ENCODE peak calls at places on chromosomes 2 and 18, in five cellular contexts. G is heart left ventricle; D is effector memory CD4-positive, alpha-beta T cell; T is testis; Y is colonic mucosa. F is an unnamed sample.

GRCh38 chr2:90207454-90208058 is 1516.1 kb downstream of the RPIA start:
- DNase-seq in G (no peak), T (no peak), D (no peak), Y (no peak), F (no peak)

GRCh38 chr2:119681868-119682220 is 2.8 kb downstream of the TMEM177 start:
- DNase-seq in T (no peak), D (no peak), Y (no peak), G (no peak), F (no peak)

GRCh38 chr2:5720426-5720825 is 28.2 kb downstream of the SOX11 start:
- DNase-seq in T (no peak), Y (no peak), G (no peak), D (no peak), F (peak; percentile 21)

GRCh38 chr2:219570194-219570923 is 980 bp downstream of the OBSL1 start:
- DNase-seq in Y (no peak), T (peak; percentile 43), D (no peak), G (no peak), F (no peak)

GRCh38 chr2:232924433-232924832 is 54.4 kb downstream of the SNORC start:
- DNase-seq in G (no peak), T (no peak), D (no peak), Y (no peak), F (no peak)

GRCh38 chr2:164655750-164656149 is 34.5 kb upstream of the GRB14 start:
- DNase-seq in D (no peak), G (no peak), T (no peak), Y (no peak), F (no peak)

GRCh38 chr2:205212357-205212756 is 469.9 kb upstream of the NRP2 start:
- DNase-seq in D (no peak), G (no peak), Y (no peak), T (no peak), F (no peak)

GRCh38 chr2:240144649-240145261 is 4.3 kb upstream of the OTOS start:
- DNase-seq in Y (no peak), T (no peak), D (no peak), G (peak; percentile 7), F (no peak)

GRCh38 chr2:209525834-209526281 is 102.0 kb downstream of the MAP2 start:
- DNase-seq in Y (no peak), G (no peak), D (no peak), T (no peak), F (no peak)

GRCh38 chr2:127857494-127857818 is 499 bp downstream of the POLR2D start:
- DNase-seq in G (no peak), T (peak; percentile 40), D (no peak), Y (peak; percentile 34), F (no peak)

GRCh38 chr2:121686218-121686617 is 37.0 kb upstream of the CLASP1 start:
- DNase-seq in D (no peak), Y (no peak), T (no peak), G (no peak), F (no peak)
- H3K4me1 ChIP-seq in D (no peaks in the 10 kb centered on the region), Y (no peaks in the 10 kb centered on the region), T (peaks cover 7% of the 10 kb centered on the region), G (peaks cover 9% of the 10 kb centered on the region), F (peaks cover 9% of the 10 kb centered on the region)

GRCh38 chr18:75220786-75221355 is 10.3 kb downstream of the TSHZ1 start:
- DNase-seq in D (no peak), Y (no peak), T (no peak), G (no peak), F (no peak)
- H3K4me3 ChIP-seq in D (no peak overlapping the region), Y (no peak overlapping the region), T (no peak overlapping the region), G (no peak overlapping the region), F (peak overlapping the region; percentile 2)

GRCh38 chr2:241810304-241811208 is 1.6 kb downstream of the NEU4 start:
- DNase-seq in D (no peak), T (no peak), G (peak; percentile 81), Y (peak; percentile 20), F (no peak)

GRCh38 chr2:241812730-241813079 is 3.7 kb downstream of the NEU4 start:
- DNase-seq in D (no peak), G (no peak), T (no peak), Y (no peak), F (no peak)

GRCh38 chr2:241811209-241811951 is 2.4 kb downstream of the NEU4 start:
- DNase-seq in D (no peak), G (peak; percentile 83), Y (peak; percentile 18), T (peak; percentile 54), F (no peak)

GRCh38 chr2:241813080-241813805 is 4.2 kb downstream of the NEU4 start:
- DNase-seq in Y (no peak), D (no peak), G (no peak), T (no peak), F (no peak)

DNA sequence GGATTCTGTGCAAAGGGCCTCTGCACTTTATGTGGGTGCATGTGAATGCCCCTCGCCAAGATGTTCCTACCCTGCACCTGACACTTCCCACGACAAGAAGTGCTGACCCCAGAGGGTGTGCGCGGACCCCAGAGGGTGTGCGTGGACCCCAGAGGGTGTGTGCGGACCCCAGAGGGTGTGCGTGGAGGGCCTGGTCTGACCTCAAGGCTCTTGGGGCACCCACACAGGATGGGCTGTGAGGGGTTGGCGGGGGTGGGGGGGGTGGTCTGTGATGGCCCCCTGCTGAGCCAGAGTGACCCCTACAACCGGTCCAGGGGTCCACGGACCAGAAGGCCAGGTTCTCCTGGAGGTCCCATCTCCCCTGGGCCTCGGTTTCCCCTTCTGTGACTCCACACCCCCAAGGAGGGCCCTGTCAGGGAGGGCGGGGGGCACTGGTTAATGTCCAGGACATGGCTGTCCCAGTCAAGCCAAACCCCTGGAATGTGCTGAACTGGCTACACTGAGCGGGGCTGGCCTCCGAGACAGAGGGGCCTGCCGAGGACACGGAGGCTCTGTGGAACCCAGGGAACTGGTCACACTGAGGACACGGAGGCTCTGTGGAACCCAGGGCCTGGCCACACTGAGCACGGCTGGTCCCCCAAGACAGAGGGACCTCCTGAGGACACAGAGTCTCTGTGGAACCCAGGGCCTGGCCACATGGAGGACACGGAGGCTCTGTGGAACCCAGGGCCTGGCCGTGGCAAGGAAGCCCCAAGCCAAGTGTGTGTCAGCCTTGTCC is 3.1 kb downstream of the NEU4 start:
- DNase-seq in D (no peak), Y (no peak), T (no peak), G (no peak), F (no peak)
- H3K4me1 ChIP-seq in D (peaks cover 8% of the 10 kb centered on the region), Y (no peaks in the 10 kb centered on the region), T (peaks cover 19% of the 10 kb centered on the region), G (peaks cover 23% of the 10 kb centered on the region), F (no peaks in the 10 kb centered on the region)

DNA sequence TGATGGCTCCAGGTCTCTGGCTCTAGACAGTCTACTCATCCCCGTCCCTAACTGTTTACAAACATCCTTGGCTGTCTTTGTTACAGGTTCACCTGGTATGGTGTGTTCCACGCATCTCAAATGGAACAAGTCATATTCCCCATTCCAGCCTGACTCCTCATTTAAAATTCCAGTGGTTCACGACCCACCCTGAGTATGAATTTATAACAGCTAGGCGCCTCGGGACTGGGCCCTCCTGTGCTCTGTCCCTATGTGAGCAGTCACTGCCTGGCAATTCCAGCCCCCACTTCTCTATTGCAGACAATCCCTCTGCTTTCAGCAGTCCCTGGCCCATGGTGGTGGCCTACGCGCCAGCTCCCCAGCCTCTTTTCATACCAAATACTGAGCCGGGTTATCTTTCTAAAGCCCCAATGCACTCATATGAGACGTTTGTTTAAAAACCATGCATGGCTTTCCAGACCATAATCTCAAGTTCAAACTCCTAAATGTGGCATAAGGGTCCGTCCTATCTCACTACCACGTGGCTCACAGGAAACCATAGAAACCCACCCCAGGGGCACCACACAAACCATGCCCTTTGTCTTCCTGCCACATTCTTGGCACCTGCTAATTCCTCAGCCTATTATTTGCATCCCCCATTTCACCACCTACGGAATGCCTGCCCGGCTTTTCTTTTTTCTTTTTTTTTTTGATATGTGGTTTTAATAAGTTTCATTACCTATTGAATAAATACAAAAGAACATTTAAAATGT is 1.6 kb downstream of the SERPINB8 start:
- DNase-seq in D (no peak), G (no peak), Y (no peak), T (no peak), F (no peak)
- H3K4me3 ChIP-seq in D (no peak overlapping the region), G (peak overlapping the region; percentile 77), Y (peak overlapping the region; percentile 59), T (no peak overlapping the region), F (peak overlapping the region; percentile 80)

GRCh38 chr2:60519259-60519863 is 34.1 kb downstream of the BCL11A start:
- DNase-seq in G (no peak), Y (peak; percentile 53), D (no peak), T (no peak), F (no peak)

GRCh38 chr2:60520477-60520876 is 33.0 kb downstream of the BCL11A start:
- DNase-seq in T (no peak), Y (no peak), G (no peak), D (no peak), F (no peak)

GRCh38 chr2:60520917-60521539 is 32.4 kb downstream of the BCL11A start:
- DNase-seq in T (no peak), G (no peak), Y (no peak), D (no peak), F (no peak)

GRCh38 chr2:60523987-60524386 is 29.5 kb downstream of the BCL11A start:
- DNase-seq in T (no peak), Y (no peak), G (no peak), D (no peak), F (no peak)

DNA sequence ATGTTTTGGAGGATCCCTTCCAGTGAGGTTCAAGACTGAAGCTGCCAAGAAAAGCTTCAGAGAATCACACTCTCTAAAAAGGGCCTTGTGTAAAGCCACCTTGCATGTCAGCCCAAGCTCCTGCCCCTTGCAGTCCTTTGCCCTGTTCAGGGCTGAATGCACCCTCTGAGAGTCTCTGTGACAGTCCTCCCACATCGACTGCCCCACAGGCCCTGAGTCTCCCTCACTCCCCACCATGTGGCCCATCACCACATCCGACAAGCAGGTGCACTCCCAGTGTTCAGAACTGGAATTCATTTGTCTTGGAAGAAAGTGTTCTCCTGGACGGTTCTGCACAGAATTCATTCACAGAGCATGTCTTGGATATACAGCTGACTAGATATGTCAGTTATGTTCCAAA is 31.0 kb downstream of the BCL11A start:
- DNase-seq in Y (no peak), T (no peak), G (no peak), D (no peak), F (no peak)
- H3K4me1 ChIP-seq in Y (no peaks in the 10 kb centered on the region), T (no peaks in the 10 kb centered on the region), G (peaks cover 11% of the 10 kb centered on the region), D (no peaks in the 10 kb centered on the region), F (no peaks in the 10 kb centered on the region)

GRCh38 chr2:10588911-10589310 is 100.9 kb downstream of the NOL10 start:
- DNase-seq in D (no peak), G (no peak), T (no peak), Y (no peak), F (no peak)

GRCh38 chr2:10591207-10591606 is 98.6 kb downstream of the NOL10 start:
- DNase-seq in T (no peak), Y (no peak), G (no peak), D (no peak), F (no peak)

GRCh38 chr2:10592652-10593051 is 97.1 kb downstream of the NOL10 start:
- DNase-seq in Y (no peak), D (no peak), T (no peak), G (no peak), F (no peak)

GRCh38 chr2:10594481-10594880 is 95.3 kb downstream of the NOL10 start:
- DNase-seq in T (no peak), D (no peak), G (no peak), Y (no peak), F (no peak)

DNA sequence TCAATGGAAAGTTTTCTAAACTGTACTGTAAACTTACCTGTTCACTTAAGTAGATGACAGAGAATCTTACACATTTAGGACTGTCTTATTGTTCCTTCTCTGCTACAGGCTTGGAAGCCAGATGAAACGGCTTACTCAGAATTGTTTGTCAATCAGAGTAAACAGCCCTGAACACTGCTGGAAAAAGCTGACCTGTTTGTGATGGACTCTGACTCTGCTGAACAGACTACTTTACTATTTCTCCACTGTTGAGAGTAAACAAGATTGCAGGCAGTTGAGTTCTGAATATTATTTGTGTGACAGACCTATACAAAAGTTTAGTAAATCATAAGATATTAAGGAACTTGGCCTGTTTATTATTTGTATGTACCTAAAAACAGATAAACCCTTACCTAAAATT is 99.0 kb downstream of the NOL10 start:
- DNase-seq in D (no peak), T (no peak), G (no peak), Y (no peak), F (no peak)
- H3K4me3 ChIP-seq in D (no peak overlapping the region), T (no peak overlapping the region), G (no peak overlapping the region), Y (no peak overlapping the region), F (no peak overlapping the region)